ENCODE peak calls at places on chromosomes 5 and 9, in eight cellular contexts. One of them, this sample, is unnamed. For H3K4me1, the result is how much of the 10 kb centered on the place peaks cover.

GRCh38 chr5:141084487-141084989 is 9.9 kb upstream of the PCDHB2 start:
- DNase-seq in ovary: peak
- DNase-seq in breast epithelium: peak
- DNase-seq in kidney: no peak
- DNase-seq in Peyer's patch: no peak
- DNase-seq in tibial artery: peak
- DNase-seq in lower lobe of right lung: no peak
- DNase-seq in heart right ventricle: no peak
- DNase-seq in this sample: no peak

GRCh38 chr5:116778015-116778414 is 203.4 kb upstream of the SEMA6A start:
- DNase-seq in ovary: peak
- DNase-seq in breast epithelium: no peak
- DNase-seq in kidney: no peak
- DNase-seq in Peyer's patch: no peak
- DNase-seq in tibial artery: no peak
- DNase-seq in lower lobe of right lung: no peak
- DNase-seq in heart right ventricle: no peak
- DNase-seq in this sample: no peak

GRCh38 chr5:158297002-158297527 is 438.1 kb upstream of the CLINT1 start:
- DNase-seq in ovary: no peak
- DNase-seq in breast epithelium: no peak
- DNase-seq in kidney: no peak
- DNase-seq in Peyer's patch: no peak
- DNase-seq in tibial artery: no peak
- DNase-seq in lower lobe of right lung: no peak
- DNase-seq in heart right ventricle: no peak
- DNase-seq in this sample: no peak

GRCh38 chr5:117562647-117563046 is 988.0 kb upstream of the SEMA6A start:
- DNase-seq in ovary: no peak
- DNase-seq in breast epithelium: no peak
- DNase-seq in kidney: no peak
- DNase-seq in Peyer's patch: no peak
- DNase-seq in tibial artery: no peak
- DNase-seq in lower lobe of right lung: no peak
- DNase-seq in heart right ventricle: no peak
- DNase-seq in this sample: no peak

GRCh38 chr9:98975838-98976237 is 32.1 kb downstream of the COL15A1 start:
- DNase-seq in ovary: no peak
- DNase-seq in breast epithelium: no peak
- DNase-seq in kidney: no peak
- DNase-seq in Peyer's patch: no peak
- DNase-seq in tibial artery: no peak
- DNase-seq in lower lobe of right lung: no peak
- DNase-seq in heart right ventricle: no peak
- DNase-seq in this sample: no peak

GRCh38 chr9:26530841-26531240 is 361.8 kb downstream of the CAAP1 start:
- DNase-seq in ovary: no peak
- DNase-seq in breast epithelium: no peak
- DNase-seq in kidney: no peak
- DNase-seq in Peyer's patch: no peak
- DNase-seq in tibial artery: no peak
- DNase-seq in lower lobe of right lung: no peak
- DNase-seq in heart right ventricle: no peak
- DNase-seq in this sample: no peak

GRCh38 chr5:112318346-112318745 is 100.7 kb downstream of the EPB41L4A start:
- DNase-seq in ovary: no peak
- DNase-seq in breast epithelium: no peak
- DNase-seq in kidney: no peak
- DNase-seq in Peyer's patch: no peak
- DNase-seq in tibial artery: no peak
- DNase-seq in lower lobe of right lung: no peak
- DNase-seq in heart right ventricle: no peak
- DNase-seq in this sample: no peak

GRCh38 chr5:143011621-143012020 is 241.4 kb downstream of the ARHGAP26 start:
- DNase-seq in ovary: no peak
- DNase-seq in breast epithelium: no peak
- DNase-seq in kidney: no peak
- DNase-seq in Peyer's patch: no peak
- DNase-seq in tibial artery: no peak
- DNase-seq in lower lobe of right lung: no peak
- DNase-seq in heart right ventricle: no peak
- DNase-seq in this sample: no peak

GRCh38 chr9:72424131-72424530 is 59.1 kb upstream of the ZFAND5 start:
- DNase-seq in ovary: no peak
- DNase-seq in breast epithelium: no peak
- DNase-seq in kidney: no peak
- DNase-seq in Peyer's patch: no peak
- DNase-seq in tibial artery: no peak
- DNase-seq in lower lobe of right lung: no peak
- DNase-seq in heart right ventricle: no peak
- DNase-seq in this sample: no peak

GRCh38 chr5:65721775-65722574 is at the start of the genes NLN and SGTB:
- DNase-seq in ovary: peak
- DNase-seq in breast epithelium: peak
- DNase-seq in kidney: peak
- DNase-seq in Peyer's patch: peak
- DNase-seq in tibial artery: peak
- DNase-seq in lower lobe of right lung: peak
- DNase-seq in heart right ventricle: peak
- DNase-seq in this sample: peak

GRCh38 chr9:74577956-74578355 is 80.8 kb downstream of the RORB start:
- DNase-seq in ovary: no peak
- DNase-seq in breast epithelium: no peak
- DNase-seq in kidney: no peak
- DNase-seq in Peyer's patch: no peak
- DNase-seq in tibial artery: no peak
- DNase-seq in lower lobe of right lung: no peak
- DNase-seq in heart right ventricle: no peak
- DNase-seq in this sample: no peak

GRCh38 chr5:63125862-63126261 is 547.2 kb downstream of the LRRC70 start:
- DNase-seq in ovary: no peak
- DNase-seq in breast epithelium: no peak
- DNase-seq in kidney: no peak
- DNase-seq in Peyer's patch: no peak
- DNase-seq in tibial artery: no peak
- DNase-seq in lower lobe of right lung: no peak
- DNase-seq in heart right ventricle: no peak
- DNase-seq in this sample: no peak

GRCh38 chr9:113988385-113988784 is 89.7 kb downstream of the AMBP start:
- DNase-seq in ovary: no peak
- DNase-seq in breast epithelium: no peak
- DNase-seq in kidney: no peak
- DNase-seq in Peyer's patch: peak
- DNase-seq in tibial artery: no peak
- DNase-seq in lower lobe of right lung: no peak
- DNase-seq in heart right ventricle: no peak
- DNase-seq in this sample: no peak

GRCh38 chr9:38687992-38688391 is 31.9 kb downstream of the FAM240B start:
- DNase-seq in ovary: no peak
- DNase-seq in breast epithelium: no peak
- DNase-seq in kidney: no peak
- DNase-seq in Peyer's patch: no peak
- DNase-seq in tibial artery: no peak
- DNase-seq in lower lobe of right lung: no peak
- DNase-seq in heart right ventricle: no peak
- DNase-seq in this sample: no peak

GRCh38 chr9:11038366-11038765 is 425.6 kb upstream of the PTPRD start:
- DNase-seq in ovary: no peak
- DNase-seq in breast epithelium: no peak
- DNase-seq in kidney: no peak
- DNase-seq in Peyer's patch: no peak
- DNase-seq in tibial artery: no peak
- DNase-seq in lower lobe of right lung: no peak
- DNase-seq in heart right ventricle: no peak
- DNase-seq in this sample: no peak

GRCh38 chr9:109012876-109013677 is at the start of gene CTNNAL1:
- DNase-seq in ovary: peak
- DNase-seq in breast epithelium: peak
- DNase-seq in kidney: peak
- DNase-seq in Peyer's patch: peak
- DNase-seq in tibial artery: peak
- DNase-seq in lower lobe of right lung: peak
- DNase-seq in heart right ventricle: peak
- DNase-seq in this sample: peak

GRCh38 chr5:22892441-22892840 is 39.3 kb upstream of the CDH12 start:
- DNase-seq in ovary: no peak
- DNase-seq in breast epithelium: no peak
- DNase-seq in kidney: no peak
- DNase-seq in Peyer's patch: no peak
- DNase-seq in tibial artery: no peak
- DNase-seq in lower lobe of right lung: no peak
- DNase-seq in heart right ventricle: no peak
- DNase-seq in this sample: no peak

GRCh38 chr9:94937214-94937903 is 210.9 kb downstream of the AOPEP start:
- DNase-seq in ovary: no peak
- DNase-seq in breast epithelium: no peak
- DNase-seq in kidney: no peak
- DNase-seq in Peyer's patch: no peak
- DNase-seq in tibial artery: no peak
- DNase-seq in lower lobe of right lung: no peak
- DNase-seq in heart right ventricle: no peak
- DNase-seq in this sample: no peak

GRCh38 chr5:115433918-115434317 is 110.7 kb downstream of the FEM1C start:
- DNase-seq in ovary: no peak
- DNase-seq in breast epithelium: no peak
- DNase-seq in kidney: no peak
- DNase-seq in Peyer's patch: no peak
- DNase-seq in tibial artery: no peak
- DNase-seq in lower lobe of right lung: no peak
- DNase-seq in heart right ventricle: no peak
- DNase-seq in this sample: no peak

GRCh38 chr9:7844283-7844682 is 44.7 kb upstream of the DMAC1 start:
- DNase-seq in ovary: no peak
- DNase-seq in breast epithelium: no peak
- DNase-seq in kidney: no peak
- DNase-seq in Peyer's patch: no peak
- DNase-seq in tibial artery: no peak
- DNase-seq in lower lobe of right lung: no peak
- DNase-seq in heart right ventricle: no peak
- DNase-seq in this sample: no peak

GRCh38 chr9:109805054-109805453 is 25.1 kb downstream of the PALM2AKAP2 start:
- DNase-seq in ovary: no peak
- DNase-seq in breast epithelium: no peak
- DNase-seq in kidney: no peak
- DNase-seq in Peyer's patch: no peak
- DNase-seq in tibial artery: no peak
- DNase-seq in lower lobe of right lung: no peak
- DNase-seq in heart right ventricle: no peak
- DNase-seq in this sample: no peak

GRCh38 chr9:35646583-35647265 is 4.0 kb downstream of the SIT1 start:
- DNase-seq in ovary: peak
- DNase-seq in breast epithelium: peak
- DNase-seq in kidney: peak
- DNase-seq in Peyer's patch: peak
- DNase-seq in tibial artery: peak
- DNase-seq in lower lobe of right lung: peak
- DNase-seq in heart right ventricle: peak
- DNase-seq in this sample: peak
- H3K27ac ChIP-seq in ovary: peak
- H3K27ac ChIP-seq in breast epithelium: peak
- H3K27ac ChIP-seq in kidney: peak
- H3K27ac ChIP-seq in Peyer's patch: peak
- H3K27ac ChIP-seq in tibial artery: peak
- H3K27ac ChIP-seq in lower lobe of right lung: peak
- H3K27ac ChIP-seq in heart right ventricle: peak
- H3K27ac ChIP-seq in this sample: peak

GRCh38 chr9:127954831-127955293 is 17.2 kb upstream of the DPM2 start:
- DNase-seq in ovary: no peak
- DNase-seq in breast epithelium: no peak
- DNase-seq in kidney: no peak
- DNase-seq in Peyer's patch: no peak
- DNase-seq in tibial artery: no peak
- DNase-seq in lower lobe of right lung: no peak
- DNase-seq in heart right ventricle: peak
- DNase-seq in this sample: no peak
- H3K4me1 ChIP-seq in ovary: under half
- H3K4me1 ChIP-seq in breast epithelium: under half
- H3K4me1 ChIP-seq in kidney: under half
- H3K4me1 ChIP-seq in Peyer's patch: half or more
- H3K4me1 ChIP-seq in tibial artery: under half
- H3K4me1 ChIP-seq in lower lobe of right lung: under half
- H3K4me1 ChIP-seq in heart right ventricle: under half
- H3K4me1 ChIP-seq in this sample: under half

GRCh38 chr9:127316586-127317383 is 52.2 kb downstream of the GARNL3 start:
- DNase-seq in ovary: no peak
- DNase-seq in breast epithelium: no peak
- DNase-seq in kidney: no peak
- DNase-seq in Peyer's patch: no peak
- DNase-seq in tibial artery: no peak
- DNase-seq in lower lobe of right lung: no peak
- DNase-seq in heart right ventricle: no peak
- DNase-seq in this sample: no peak
- H3K4me3 ChIP-seq in ovary: no peak
- H3K4me3 ChIP-seq in breast epithelium: no peak
- H3K4me3 ChIP-seq in kidney: no peak
- H3K4me3 ChIP-seq in Peyer's patch: no peak
- H3K4me3 ChIP-seq in tibial artery: no peak
- H3K4me3 ChIP-seq in lower lobe of right lung: no peak
- H3K4me3 ChIP-seq in heart right ventricle: no peak
- H3K4me3 ChIP-seq in this sample: no peak

DNA sequence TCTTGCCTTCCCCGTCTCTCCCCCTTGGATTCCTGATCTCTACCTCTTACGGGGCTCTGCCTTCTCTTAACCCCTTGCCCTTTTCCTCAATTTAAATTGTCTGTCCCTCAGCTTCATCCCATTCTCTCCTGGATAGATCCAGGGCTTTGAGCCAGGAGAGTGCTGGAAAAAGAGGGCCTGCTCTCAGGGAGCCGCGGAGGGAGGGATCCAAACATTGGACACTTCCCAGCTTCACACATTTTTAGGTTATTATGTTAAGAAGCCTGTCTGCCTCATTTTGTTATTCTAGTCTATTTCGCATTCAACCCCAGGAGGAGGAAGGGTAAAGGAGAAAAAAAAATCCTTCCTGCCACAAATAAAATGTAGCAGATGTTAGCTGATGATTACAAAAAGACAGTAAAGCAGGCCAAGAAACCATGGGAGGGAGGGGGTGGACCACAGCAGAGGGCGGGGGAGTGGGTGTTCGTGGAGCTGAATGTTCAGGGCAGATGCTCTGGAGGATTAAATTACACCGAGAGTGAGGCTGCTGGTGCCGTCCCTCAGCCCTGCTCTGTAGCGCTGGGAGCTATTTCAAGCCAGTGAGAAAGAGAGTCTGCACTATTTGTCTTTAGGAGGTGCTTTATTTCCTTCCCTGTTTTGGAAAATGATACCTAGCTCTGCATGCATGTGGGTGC is 60.5 kb upstream of the ZFR start:
- DNase-seq in ovary: peak
- DNase-seq in breast epithelium: no peak
- DNase-seq in kidney: peak
- DNase-seq in Peyer's patch: no peak
- DNase-seq in tibial artery: peak
- DNase-seq in lower lobe of right lung: no peak
- DNase-seq in heart right ventricle: peak
- DNase-seq in this sample: no peak
- H3K27ac ChIP-seq in ovary: peak
- H3K27ac ChIP-seq in breast epithelium: peak
- H3K27ac ChIP-seq in kidney: peak
- H3K27ac ChIP-seq in Peyer's patch: peak
- H3K27ac ChIP-seq in tibial artery: peak
- H3K27ac ChIP-seq in lower lobe of right lung: no peak
- H3K27ac ChIP-seq in heart right ventricle: no peak
- H3K27ac ChIP-seq in this sample: no peak